ENCODE peak calls at places on chromosomes 7 and 10, in nine cellular contexts. A is fibroblast of lung, L is cardiac muscle cell, C is MM.1S, S is thyroid gland, Y is transverse colon, H is adrenal gland, M is GM23338, V is psoas muscle. W is an unnamed sample. For H3K4me1, the result is how much of the 10 kb centered on the place peaks cover.

GRCh38 chr10:117131390-117132327 is 6.4 kb downstream of the VAX1 start:
- DNase-seq in A (no peak), L (no peak), C (no peak), S (no peak), Y (peak), H (no peak), M (peak), V (no peak), W (peak)

GRCh38 chr10:80272793-80273522 is 16.5 kb downstream of the MAT1A start:
- DNase-seq in A (no peak), L (no peak), C (no peak), S (peak), Y (no peak), H (peak), M (no peak), V (no peak), W (peak)

GRCh38 chr10:115772606-115773005 is 500.4 kb downstream of the GFRA1 start:
- DNase-seq in A (peak), L (peak), C (no peak), S (no peak), Y (no peak), H (peak), M (no peak), V (no peak), W (no peak)

GRCh38 chr10:3487228-3487627 is 297.8 kb downstream of the KLF6 start:
- DNase-seq in A (no peak), L (no peak), C (no peak), S (no peak), Y (no peak), H (no peak), M (no peak), V (no peak), W (no peak)

GRCh38 chr7:19107392-19108147 is 9.9 kb downstream of the TWIST1 start:
- DNase-seq in A (peak), L (peak), C (peak), S (no peak), Y (no peak), H (no peak), M (peak), V (peak), W (peak)

GRCh38 chr7:41890631-41891265 is 187.9 kb upstream of the INHBA start:
- DNase-seq in A (no peak), L (no peak), C (no peak), S (no peak), Y (no peak), H (no peak), M (no peak), V (no peak), W (no peak)

GRCh38 chr7:133480868-133481267 is 228.0 kb downstream of the EXOC4 start:
- DNase-seq in A (no peak), L (no peak), C (no peak), S (no peak), Y (no peak), H (no peak), M (no peak), V (no peak), W (no peak)

GRCh38 chr10:51269816-51270215 is 195.5 kb downstream of the PRKG1 start:
- DNase-seq in A (peak), L (peak), C (no peak), S (no peak), Y (no peak), H (no peak), M (no peak), V (no peak), W (no peak)

GRCh38 chr10:78433063-78433717 is 399.5 kb downstream of the RPS24 start:
- DNase-seq in A (no peak), L (no peak), C (no peak), S (no peak), Y (no peak), H (no peak), M (no peak), V (peak), W (no peak)

GRCh38 chr7:84291756-84292155 is 97.2 kb upstream of the SEMA3A start:
- DNase-seq in A (no peak), L (no peak), C (no peak), S (no peak), Y (no peak), H (no peak), M (no peak), V (no peak), W (no peak)

GRCh38 chr10:95832216-95833037 is 75.3 kb upstream of the CC2D2B start:
- DNase-seq in A (no peak), L (no peak), C (no peak), S (no peak), Y (peak), H (no peak), M (no peak), V (no peak), W (no peak)

GRCh38 chr7:129074361-129074871 is 19.5 kb upstream of the TNPO3 start:
- DNase-seq in A (no peak), L (no peak), C (no peak), S (no peak), Y (no peak), H (peak), M (no peak), V (no peak), W (no peak)

GRCh38 chr7:53303781-53304180 is 268.3 kb downstream of the POM121L12 start:
- DNase-seq in A (no peak), L (no peak), C (no peak), S (no peak), Y (no peak), H (no peak), M (no peak), V (no peak), W (no peak)

GRCh38 chr7:33933611-33934281 is 28.4 kb downstream of the BMPER start:
- DNase-seq in A (peak), L (peak), C (no peak), S (no peak), Y (no peak), H (no peak), M (no peak), V (no peak), W (no peak)

GRCh38 chr7:139987691-139988516 is 74.8 kb downstream of the PARP12 start:
- DNase-seq in A (no peak), L (no peak), C (no peak), S (no peak), Y (no peak), H (no peak), M (no peak), V (no peak), W (no peak)

GRCh38 chr7:139985811-139986210 is 76.9 kb downstream of the PARP12 start:
- DNase-seq in A (no peak), L (no peak), C (no peak), S (no peak), Y (no peak), H (no peak), M (no peak), V (no peak), W (no peak)

GRCh38 chr7:139981533-139981932 is 81.2 kb downstream of the PARP12 start:
- DNase-seq in A (no peak), L (no peak), C (no peak), S (no peak), Y (no peak), H (no peak), M (peak), V (no peak), W (no peak)

GRCh38 chr7:139982927-139983925 is 79.5 kb downstream of the PARP12 start:
- DNase-seq in A (no peak), L (no peak), C (no peak), S (no peak), Y (no peak), H (no peak), M (no peak), V (no peak), W (no peak)

DNA sequence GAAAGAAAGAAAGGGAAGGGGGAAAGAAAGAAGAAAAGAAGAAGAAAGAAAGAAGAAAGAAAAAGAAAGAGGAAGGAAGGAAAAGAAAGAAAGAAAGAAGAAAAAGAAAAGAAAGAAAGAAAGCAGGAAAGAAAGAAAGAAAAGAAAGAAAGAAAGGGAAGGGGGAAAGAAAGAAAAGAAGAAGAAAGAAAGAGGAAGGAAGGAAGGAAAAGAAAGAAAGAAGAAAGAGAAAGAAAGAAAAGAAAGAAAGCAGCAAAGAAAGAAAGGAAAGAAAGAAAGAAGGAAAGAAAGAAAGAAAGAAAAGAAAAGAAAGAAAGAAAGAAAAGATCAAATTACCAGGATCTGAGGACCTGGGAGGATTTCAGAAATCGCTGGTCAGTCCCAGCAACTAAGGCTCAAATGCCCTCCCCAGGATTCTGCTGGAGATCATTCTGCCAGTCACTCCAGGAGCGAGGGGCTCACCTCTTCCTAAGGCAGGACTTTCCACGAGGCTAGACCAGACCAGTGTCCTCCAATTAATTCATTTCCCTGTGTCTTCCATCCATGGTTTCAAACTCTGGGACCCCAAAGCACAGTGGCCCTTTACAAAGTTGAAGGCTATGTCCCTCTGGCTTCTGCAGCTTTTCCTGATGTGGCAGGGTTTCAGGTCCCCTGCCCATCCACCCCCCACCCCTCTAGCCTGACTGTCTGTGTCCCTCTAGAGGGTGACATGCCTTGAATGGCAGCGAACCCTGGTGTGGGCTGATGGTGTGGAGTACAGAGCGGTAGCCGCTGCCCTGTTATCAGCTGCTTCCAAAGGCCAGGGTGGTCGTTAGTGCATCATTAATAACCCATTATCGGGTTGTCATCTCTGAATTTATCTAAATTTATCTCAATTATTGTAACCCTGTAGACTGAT is 77.9 kb downstream of the PARP12 start:
- DNase-seq in A (no peak), L (no peak), C (no peak), S (no peak), Y (no peak), H (no peak), M (no peak), V (no peak), W (no peak)
- TF ChIP-seq CTCF in A (no peak), L (no peak), C (no peak), S (no peak), Y (no peak), H (no peak), M (no peak), V (no peak), W (no peak)

GRCh38 chr10:110275140-110275729 is 29.5 kb downstream of the SMNDC1 start:
- DNase-seq in A (no peak), L (no peak), C (no peak), S (no peak), Y (no peak), H (no peak), M (no peak), V (no peak), W (no peak)

GRCh38 chr10:110276603-110277002 is 28.1 kb downstream of the SMNDC1 start:
- DNase-seq in A (no peak), L (no peak), C (no peak), S (no peak), Y (no peak), H (no peak), M (no peak), V (no peak), W (no peak)

GRCh38 chr10:110274072-110274627 is 30.6 kb downstream of the SMNDC1 start:
- DNase-seq in A (no peak), L (no peak), C (no peak), S (no peak), Y (no peak), H (no peak), M (peak), V (no peak), W (no peak)

GRCh38 chr10:110274629-110275028 is 30.1 kb downstream of the SMNDC1 start:
- DNase-seq in A (no peak), L (no peak), C (no peak), S (no peak), Y (no peak), H (no peak), M (no peak), V (no peak), W (no peak)

DNA sequence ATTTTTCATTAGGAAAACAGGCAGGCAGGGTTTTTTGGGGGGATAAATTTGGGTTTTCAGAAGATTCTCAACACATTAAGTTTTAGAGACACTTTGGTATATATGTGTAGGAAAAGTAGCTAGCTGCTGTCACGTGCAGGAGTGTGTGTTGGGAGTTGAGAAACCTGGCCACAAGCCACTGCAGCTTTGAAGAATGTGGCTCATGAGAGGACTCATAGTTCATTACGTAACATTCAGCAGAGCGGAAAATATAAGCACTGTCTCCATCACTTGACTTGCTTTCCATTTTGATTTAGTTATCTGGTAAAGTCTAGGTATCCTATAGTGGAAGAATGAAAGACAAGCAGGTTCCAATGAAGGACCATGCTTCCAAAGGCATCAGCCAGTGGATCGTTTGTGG is 31.2 kb downstream of the SMNDC1 start:
- DNase-seq in A (peak), L (peak), C (no peak), S (peak), Y (peak), H (peak), M (no peak), V (peak), W (peak)
- H3K4me1 ChIP-seq in A (under half), L (under half), C (under half), S (under half), Y (under half), H (under half), M (under half), V (half or more), W (under half)

GRCh38 chr7:117001283-117001682 is 48.0 kb downstream of the ST7 start:
- DNase-seq in A (no peak), L (no peak), C (no peak), S (no peak), Y (no peak), H (no peak), M (no peak), V (no peak), W (no peak)

GRCh38 chr7:117008849-117009531 is 55.7 kb downstream of the ST7 start:
- DNase-seq in A (peak), L (peak), C (peak), S (no peak), Y (no peak), H (no peak), M (no peak), V (no peak), W (no peak)

GRCh38 chr7:117005449-117005848 is 52.1 kb downstream of the ST7 start:
- DNase-seq in A (no peak), L (no peak), C (no peak), S (no peak), Y (no peak), H (no peak), M (no peak), V (no peak), W (no peak)

GRCh38 chr7:117007285-117007684 is 54.0 kb downstream of the ST7 start:
- DNase-seq in A (no peak), L (no peak), C (no peak), S (no peak), Y (no peak), H (no peak), M (no peak), V (no peak), W (no peak)

DNA sequence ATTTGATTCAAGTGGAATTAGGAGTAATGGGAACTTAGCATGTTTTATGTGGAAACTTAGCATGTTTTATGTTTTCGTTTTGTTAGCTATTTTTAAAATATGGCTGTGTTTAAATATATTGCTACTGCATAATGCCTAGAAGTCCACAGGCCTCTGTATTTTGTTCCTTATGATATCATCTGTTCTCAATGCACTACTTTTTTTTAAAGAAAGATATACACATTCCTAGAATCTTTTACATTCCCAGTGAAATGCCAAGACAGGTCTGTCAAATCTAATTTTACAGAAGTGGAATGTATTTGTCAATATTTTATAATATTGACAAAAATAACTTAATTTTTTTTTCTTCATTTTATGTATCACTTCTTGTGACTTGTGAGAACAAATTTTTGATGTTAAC is 51.6 kb downstream of the ST7 start:
- DNase-seq in A (no peak), L (no peak), C (no peak), S (no peak), Y (no peak), H (no peak), M (no peak), V (no peak), W (no peak)
- TF ChIP-seq CTCF in A (no peak), L (no peak), C (no peak), S (no peak), Y (no peak), H (no peak), M (no peak), V (no peak), W (no peak)

GRCh38 chr7:134811798-134812197 is 32.4 kb downstream of the CALD1 start:
- DNase-seq in A (peak), L (peak), C (no peak), S (no peak), Y (no peak), H (no peak), M (no peak), V (no peak), W (no peak)
- H3K4me1 ChIP-seq in A (under half), L (under half), C (under half), S (under half), Y (half or more), H (under half), M (under half), V (under half), W (under half)

GRCh38 chr7:116539879-116540278 is 15.0 kb downstream of the CAV1 start:
- DNase-seq in A (no peak), L (no peak), C (no peak), S (no peak), Y (no peak), H (no peak), M (no peak), V (no peak), W (no peak)
- TF ChIP-seq CTCF in A (no peak), L (no peak), C (no peak), S (no peak), Y (no peak), H (no peak), M (no peak), V (no peak), W (no peak)

DNA sequence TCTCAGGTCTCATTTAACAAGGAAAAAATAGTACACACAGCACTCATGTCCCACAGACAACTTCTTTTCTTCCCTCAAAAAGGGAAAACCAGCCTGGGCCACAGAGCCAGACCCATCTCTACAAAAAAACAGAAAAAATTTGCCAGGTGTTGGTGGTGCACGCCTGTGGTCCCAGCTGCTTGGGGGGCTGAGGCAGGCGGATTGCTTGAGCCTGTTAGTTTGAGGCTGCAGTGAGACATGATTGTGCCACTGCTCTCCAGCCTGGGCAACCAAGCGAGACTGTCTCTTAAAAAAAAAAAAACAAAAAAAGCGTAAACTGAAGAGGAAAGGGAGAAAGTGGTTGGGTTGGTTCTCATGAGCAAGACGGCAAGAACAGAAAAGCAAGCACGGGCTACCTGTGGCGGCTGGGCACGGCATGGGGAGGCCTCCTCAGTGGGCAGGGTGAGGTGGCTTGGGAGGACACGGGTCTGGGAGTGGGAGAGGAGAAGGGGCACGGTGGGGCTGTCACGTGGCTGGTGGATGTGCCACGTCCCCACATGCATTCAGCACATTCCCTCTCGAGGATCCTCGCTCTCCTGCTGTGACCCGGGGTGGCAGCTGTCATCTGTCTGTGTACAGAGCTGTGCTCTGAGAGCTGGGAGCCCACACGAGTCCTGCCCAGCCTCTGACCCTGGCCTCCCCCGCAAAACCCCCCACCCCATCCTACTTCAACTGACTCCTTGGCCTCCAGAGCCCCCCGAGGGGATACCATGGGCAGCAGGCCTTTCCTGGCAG is 219.7 kb downstream of the MLLT10 start:
- DNase-seq in A (no peak), L (no peak), C (no peak), S (peak), Y (no peak), H (no peak), M (no peak), V (no peak), W (no peak)
- H3K4me1 ChIP-seq in A (under half), L (under half), C (under half), S (under half), Y (under half), H (under half), M (half or more), V (under half), W (under half)